ENCODE peak calls at places on chromosomes 13 and 19, in eight cellular contexts. One of them, this sample, is unnamed.

GRCh38 chr13:79765331-79765730 is 284.4 kb downstream of the NDFIP2 start:
- DNase-seq in mucosa of descending colon: no peak
- DNase-seq in CD8-positive, alpha-beta T cell: no peak
- DNase-seq in mammary epithelial cell: no peak
- DNase-seq in adipocyte: no peak
- DNase-seq in fibroblast of villous mesenchyme: no peak
- DNase-seq in cardiac fibroblast: no peak
- DNase-seq in pancreas: no peak
- DNase-seq in this sample: no peak

GRCh38 chr13:85995788-85996418 is 196.7 kb upstream of the SLITRK6 start:
- DNase-seq in mucosa of descending colon: no peak
- DNase-seq in CD8-positive, alpha-beta T cell: no peak
- DNase-seq in mammary epithelial cell: no peak
- DNase-seq in adipocyte: no peak
- DNase-seq in fibroblast of villous mesenchyme: no peak
- DNase-seq in cardiac fibroblast: no peak
- DNase-seq in pancreas: no peak
- DNase-seq in this sample: no peak

GRCh38 chr19:45439569-45440258 is 16.0 kb upstream of the ERCC1 start:
- DNase-seq in mucosa of descending colon: peak
- DNase-seq in CD8-positive, alpha-beta T cell: peak
- DNase-seq in mammary epithelial cell: peak
- DNase-seq in adipocyte: peak
- DNase-seq in fibroblast of villous mesenchyme: peak
- DNase-seq in cardiac fibroblast: peak
- DNase-seq in pancreas: peak
- DNase-seq in this sample: peak

GRCh38 chr19:44671400-44671799 is at the start of gene CEACAM19:
- DNase-seq in mucosa of descending colon: no peak
- DNase-seq in CD8-positive, alpha-beta T cell: no peak
- DNase-seq in mammary epithelial cell: peak
- DNase-seq in adipocyte: no peak
- DNase-seq in fibroblast of villous mesenchyme: no peak
- DNase-seq in cardiac fibroblast: peak
- DNase-seq in pancreas: no peak
- DNase-seq in this sample: no peak

GRCh38 chr19:53877361-53877766 is 4.6 kb upstream of the PRKCG start:
- DNase-seq in mucosa of descending colon: no peak
- DNase-seq in CD8-positive, alpha-beta T cell: peak
- DNase-seq in mammary epithelial cell: no peak
- DNase-seq in adipocyte: no peak
- DNase-seq in fibroblast of villous mesenchyme: peak
- DNase-seq in cardiac fibroblast: peak
- DNase-seq in pancreas: no peak
- DNase-seq in this sample: no peak

GRCh38 chr19:30254214-30254613 is 118.0 kb upstream of the ZNF536 start:
- DNase-seq in mucosa of descending colon: no peak
- DNase-seq in CD8-positive, alpha-beta T cell: no peak
- DNase-seq in mammary epithelial cell: no peak
- DNase-seq in adipocyte: no peak
- DNase-seq in fibroblast of villous mesenchyme: no peak
- DNase-seq in cardiac fibroblast: no peak
- DNase-seq in pancreas: no peak
- DNase-seq in this sample: no peak

GRCh38 chr13:31236211-31236786 is 36.5 kb downstream of the B3GLCT start:
- DNase-seq in mucosa of descending colon: peak
- DNase-seq in CD8-positive, alpha-beta T cell: no peak
- DNase-seq in mammary epithelial cell: peak
- DNase-seq in adipocyte: peak
- DNase-seq in fibroblast of villous mesenchyme: peak
- DNase-seq in cardiac fibroblast: peak
- DNase-seq in pancreas: no peak
- DNase-seq in this sample: no peak

GRCh38 chr19:38204096-38204495 is 19.9 kb downstream of the DPF1 start:
- DNase-seq in mucosa of descending colon: no peak
- DNase-seq in CD8-positive, alpha-beta T cell: no peak
- DNase-seq in mammary epithelial cell: no peak
- DNase-seq in adipocyte: no peak
- DNase-seq in fibroblast of villous mesenchyme: no peak
- DNase-seq in cardiac fibroblast: no peak
- DNase-seq in pancreas: no peak
- DNase-seq in this sample: no peak

GRCh38 chr19:50406156-50406820 is 12.4 kb upstream of the SPIB start:
- DNase-seq in mucosa of descending colon: no peak
- DNase-seq in CD8-positive, alpha-beta T cell: no peak
- DNase-seq in mammary epithelial cell: no peak
- DNase-seq in adipocyte: no peak
- DNase-seq in fibroblast of villous mesenchyme: no peak
- DNase-seq in cardiac fibroblast: no peak
- DNase-seq in pancreas: no peak
- DNase-seq in this sample: no peak

GRCh38 chr13:98033277-98034247 is 80.1 kb downstream of the IPO5 start:
- DNase-seq in mucosa of descending colon: peak
- DNase-seq in CD8-positive, alpha-beta T cell: no peak
- DNase-seq in mammary epithelial cell: peak
- DNase-seq in adipocyte: peak
- DNase-seq in fibroblast of villous mesenchyme: peak
- DNase-seq in cardiac fibroblast: peak
- DNase-seq in pancreas: no peak
- DNase-seq in this sample: no peak

GRCh38 chr13:36329355-36329754 is 16.8 kb downstream of the SPART start:
- DNase-seq in mucosa of descending colon: no peak
- DNase-seq in CD8-positive, alpha-beta T cell: no peak
- DNase-seq in mammary epithelial cell: no peak
- DNase-seq in adipocyte: peak
- DNase-seq in fibroblast of villous mesenchyme: no peak
- DNase-seq in cardiac fibroblast: peak
- DNase-seq in pancreas: no peak
- DNase-seq in this sample: no peak

GRCh38 chr19:21568816-21569496 is 63.6 kb downstream of the ZNF429 start:
- DNase-seq in mucosa of descending colon: peak
- DNase-seq in CD8-positive, alpha-beta T cell: peak
- DNase-seq in mammary epithelial cell: no peak
- DNase-seq in adipocyte: peak
- DNase-seq in fibroblast of villous mesenchyme: peak
- DNase-seq in cardiac fibroblast: peak
- DNase-seq in pancreas: peak
- DNase-seq in this sample: peak

GRCh38 chr13:21020176-21020575 is 41.2 kb downstream of the LATS2 start:
- DNase-seq in mucosa of descending colon: no peak
- DNase-seq in CD8-positive, alpha-beta T cell: no peak
- DNase-seq in mammary epithelial cell: no peak
- DNase-seq in adipocyte: no peak
- DNase-seq in fibroblast of villous mesenchyme: no peak
- DNase-seq in cardiac fibroblast: no peak
- DNase-seq in pancreas: no peak
- DNase-seq in this sample: no peak

GRCh38 chr19:38642176-38642575 is 5.3 kb upstream of the ACTN4 start:
- DNase-seq in mucosa of descending colon: peak
- DNase-seq in CD8-positive, alpha-beta T cell: no peak
- DNase-seq in mammary epithelial cell: no peak
- DNase-seq in adipocyte: no peak
- DNase-seq in fibroblast of villous mesenchyme: no peak
- DNase-seq in cardiac fibroblast: no peak
- DNase-seq in pancreas: no peak
- DNase-seq in this sample: no peak

GRCh38 chr19:40279120-40279551 is 6.0 kb downstream of the AKT2 start:
- DNase-seq in mucosa of descending colon: peak
- DNase-seq in CD8-positive, alpha-beta T cell: no peak
- DNase-seq in mammary epithelial cell: no peak
- DNase-seq in adipocyte: peak
- DNase-seq in fibroblast of villous mesenchyme: peak
- DNase-seq in cardiac fibroblast: peak
- DNase-seq in pancreas: no peak
- DNase-seq in this sample: no peak

GRCh38 chr13:47146136-47146535 is 249.3 kb upstream of the HTR2A start:
- DNase-seq in mucosa of descending colon: no peak
- DNase-seq in CD8-positive, alpha-beta T cell: no peak
- DNase-seq in mammary epithelial cell: no peak
- DNase-seq in adipocyte: no peak
- DNase-seq in fibroblast of villous mesenchyme: peak
- DNase-seq in cardiac fibroblast: no peak
- DNase-seq in pancreas: no peak
- DNase-seq in this sample: no peak

GRCh38 chr19:13784731-13785452 is 10.4 kb upstream of the ZSWIM4 start:
- DNase-seq in mucosa of descending colon: peak
- DNase-seq in CD8-positive, alpha-beta T cell: peak
- DNase-seq in mammary epithelial cell: peak
- DNase-seq in adipocyte: peak
- DNase-seq in fibroblast of villous mesenchyme: peak
- DNase-seq in cardiac fibroblast: peak
- DNase-seq in pancreas: peak
- DNase-seq in this sample: peak

DNA sequence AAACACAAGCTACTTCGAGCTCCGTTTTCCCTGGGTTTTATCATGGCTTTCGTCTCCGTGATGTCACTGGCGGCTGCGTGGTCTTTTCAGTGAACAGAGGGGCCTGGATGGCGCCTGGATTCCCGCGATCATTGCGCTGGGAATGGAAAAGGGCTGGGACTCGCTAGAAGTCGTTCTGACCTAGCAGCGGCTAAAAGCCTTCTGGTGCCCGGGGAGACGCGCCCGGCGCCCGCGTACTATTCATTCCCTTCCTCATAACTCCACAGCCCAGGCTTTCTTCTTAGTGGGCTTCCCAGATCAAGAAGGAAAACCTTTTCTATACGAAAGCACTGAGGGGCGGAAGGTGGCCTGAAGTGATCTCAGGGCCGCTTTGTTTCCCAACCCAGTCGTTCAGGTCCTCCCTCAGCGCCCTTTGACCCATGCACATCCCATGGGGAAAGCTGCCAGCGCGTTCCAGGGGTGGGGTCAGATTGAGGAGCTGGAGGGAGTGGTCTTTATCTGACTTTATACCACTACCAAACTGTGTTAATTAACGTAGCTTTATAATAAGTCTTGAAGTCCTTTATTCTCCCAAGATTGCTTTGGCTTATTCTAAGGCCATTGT is 96.6 kb downstream of the ELF1 start:
- DNase-seq in mucosa of descending colon: peak
- DNase-seq in CD8-positive, alpha-beta T cell: no peak
- DNase-seq in mammary epithelial cell: no peak
- DNase-seq in adipocyte: no peak
- DNase-seq in fibroblast of villous mesenchyme: peak
- DNase-seq in cardiac fibroblast: no peak
- DNase-seq in pancreas: peak
- DNase-seq in this sample: peak
- H3K4me3 ChIP-seq in mucosa of descending colon: no peak
- H3K4me3 ChIP-seq in CD8-positive, alpha-beta T cell: no peak
- H3K4me3 ChIP-seq in mammary epithelial cell: no peak
- H3K4me3 ChIP-seq in adipocyte: no peak
- H3K4me3 ChIP-seq in fibroblast of villous mesenchyme: no peak
- H3K4me3 ChIP-seq in cardiac fibroblast: no peak
- H3K4me3 ChIP-seq in pancreas: no peak
- H3K4me3 ChIP-seq in this sample: no peak

GRCh38 chr13:27110056-27110746 is 61.4 kb downstream of the USP12 start:
- DNase-seq in mucosa of descending colon: no peak
- DNase-seq in CD8-positive, alpha-beta T cell: no peak
- DNase-seq in mammary epithelial cell: no peak
- DNase-seq in adipocyte: no peak
- DNase-seq in fibroblast of villous mesenchyme: no peak
- DNase-seq in cardiac fibroblast: no peak
- DNase-seq in pancreas: no peak
- DNase-seq in this sample: no peak
- H3K4me3 ChIP-seq in mucosa of descending colon: no peak
- H3K4me3 ChIP-seq in CD8-positive, alpha-beta T cell: no peak
- H3K4me3 ChIP-seq in mammary epithelial cell: no peak
- H3K4me3 ChIP-seq in adipocyte: no peak
- H3K4me3 ChIP-seq in fibroblast of villous mesenchyme: no peak
- H3K4me3 ChIP-seq in cardiac fibroblast: no peak
- H3K4me3 ChIP-seq in pancreas: no peak
- H3K4me3 ChIP-seq in this sample: no peak

GRCh38 chr19:1170938-1171754 is 2.9 kb downstream of the SBNO2 start:
- DNase-seq in mucosa of descending colon: no peak
- DNase-seq in CD8-positive, alpha-beta T cell: peak
- DNase-seq in mammary epithelial cell: peak
- DNase-seq in adipocyte: peak
- DNase-seq in fibroblast of villous mesenchyme: peak
- DNase-seq in cardiac fibroblast: no peak
- DNase-seq in pancreas: peak
- DNase-seq in this sample: peak

GRCh38 chr19:1169921-1170885 is 3.9 kb downstream of the SBNO2 start:
- DNase-seq in mucosa of descending colon: no peak
- DNase-seq in CD8-positive, alpha-beta T cell: peak
- DNase-seq in mammary epithelial cell: peak
- DNase-seq in adipocyte: peak
- DNase-seq in fibroblast of villous mesenchyme: peak
- DNase-seq in cardiac fibroblast: no peak
- DNase-seq in pancreas: peak
- DNase-seq in this sample: peak

GRCh38 chr19:1173160-1173844 is 766 bp downstream of the SBNO2 start:
- DNase-seq in mucosa of descending colon: peak
- DNase-seq in CD8-positive, alpha-beta T cell: peak
- DNase-seq in mammary epithelial cell: no peak
- DNase-seq in adipocyte: peak
- DNase-seq in fibroblast of villous mesenchyme: no peak
- DNase-seq in cardiac fibroblast: no peak
- DNase-seq in pancreas: no peak
- DNase-seq in this sample: peak

GRCh38 chr19:1172353-1173159 is 1.5 kb downstream of the SBNO2 start:
- DNase-seq in mucosa of descending colon: peak
- DNase-seq in CD8-positive, alpha-beta T cell: peak
- DNase-seq in mammary epithelial cell: peak
- DNase-seq in adipocyte: peak
- DNase-seq in fibroblast of villous mesenchyme: peak
- DNase-seq in cardiac fibroblast: peak
- DNase-seq in pancreas: peak
- DNase-seq in this sample: peak

DNA sequence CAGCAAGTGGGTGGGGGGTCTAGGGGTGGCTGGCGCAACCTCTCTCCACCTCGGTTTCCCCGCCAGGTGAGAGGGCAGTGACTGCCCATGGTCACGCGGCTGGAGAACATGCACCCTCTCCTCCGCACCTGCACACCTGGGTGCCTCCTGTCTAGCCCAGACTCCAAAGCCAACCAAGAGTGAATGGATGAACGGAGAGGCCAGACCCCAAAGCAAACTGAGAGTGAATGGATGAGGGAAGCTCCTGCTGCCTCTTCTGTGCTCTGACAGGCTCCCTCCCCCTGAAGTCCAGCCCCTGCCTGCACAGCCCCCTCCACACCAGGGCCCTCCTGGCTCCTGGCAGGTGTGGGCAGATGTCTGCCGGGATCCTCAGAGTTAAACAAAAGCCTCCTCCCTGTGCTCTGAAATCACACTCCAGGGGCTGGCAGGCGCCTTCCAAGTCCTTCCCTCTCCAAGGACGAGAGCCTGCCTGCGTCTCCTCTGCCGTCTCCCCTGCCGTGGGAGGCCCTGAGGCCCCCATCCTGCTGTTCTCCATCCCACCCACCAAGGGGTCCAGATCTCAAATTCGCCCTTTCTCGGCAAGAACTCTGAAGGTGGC is 2.2 kb downstream of the SBNO2 start:
- DNase-seq in mucosa of descending colon: no peak
- DNase-seq in CD8-positive, alpha-beta T cell: peak
- DNase-seq in mammary epithelial cell: peak
- DNase-seq in adipocyte: peak
- DNase-seq in fibroblast of villous mesenchyme: no peak
- DNase-seq in cardiac fibroblast: no peak
- DNase-seq in pancreas: peak
- DNase-seq in this sample: no peak
- H3K4me3 ChIP-seq in mucosa of descending colon: no peak
- H3K4me3 ChIP-seq in CD8-positive, alpha-beta T cell: no peak
- H3K4me3 ChIP-seq in mammary epithelial cell: peak
- H3K4me3 ChIP-seq in adipocyte: peak
- H3K4me3 ChIP-seq in fibroblast of villous mesenchyme: peak
- H3K4me3 ChIP-seq in cardiac fibroblast: peak
- H3K4me3 ChIP-seq in pancreas: peak
- H3K4me3 ChIP-seq in this sample: peak

GRCh38 chr13:77465595-77466195 is 69.8 kb upstream of the SCEL start:
- DNase-seq in mucosa of descending colon: no peak
- DNase-seq in CD8-positive, alpha-beta T cell: no peak
- DNase-seq in mammary epithelial cell: no peak
- DNase-seq in adipocyte: peak
- DNase-seq in fibroblast of villous mesenchyme: no peak
- DNase-seq in cardiac fibroblast: no peak
- DNase-seq in pancreas: no peak
- DNase-seq in this sample: no peak
- H3K4me3 ChIP-seq in mucosa of descending colon: no peak
- H3K4me3 ChIP-seq in CD8-positive, alpha-beta T cell: no peak
- H3K4me3 ChIP-seq in mammary epithelial cell: no peak
- H3K4me3 ChIP-seq in adipocyte: no peak
- H3K4me3 ChIP-seq in fibroblast of villous mesenchyme: no peak
- H3K4me3 ChIP-seq in cardiac fibroblast: no peak
- H3K4me3 ChIP-seq in pancreas: no peak
- H3K4me3 ChIP-seq in this sample: no peak